ENCODE peak calls at places on chromosomes 12 and 14, in four cellular contexts. L is cardiac muscle cell, O is testis, R is uterus. J is an unnamed sample.

GRCh38 chr12:72388322-72388721 is 116.2 kb downstream of the TRHDE start:
- DNase-seq in L (no peak), O (no peak), R (no peak), J (no peak)

GRCh38 chr14:65832431-65833253 is 420.1 kb downstream of the FUT8 start:
- DNase-seq in L (peak; percentile 39), O (peak; percentile 36), R (no peak), J (no peak)

GRCh38 chr12:32051511-32052299 is 54.9 kb upstream of the BICD1 start:
- DNase-seq in L (peak; percentile 85), O (no peak), R (no peak), J (peak; percentile 38)

GRCh38 chr14:100850841-100851585 is 25.1 kb downstream of the MEG3 start:
- DNase-seq in L (peak; percentile 38), O (peak; percentile 76), R (peak; percentile 45), J (peak; percentile 81)

GRCh38 chr12:104280703-104281458 is 22.7 kb upstream of the EID3 start:
- DNase-seq in L (peak; percentile 91), O (no peak), R (no peak), J (peak; percentile 72)

GRCh38 chr14:90496379-90496778 is 99.5 kb downstream of the CALM1 start:
- DNase-seq in L (no peak), O (no peak), R (no peak), J (peak; percentile 12)

GRCh38 chr12:28257411-28257810 is 67.2 kb downstream of the CCDC91 start:
- DNase-seq in L (no peak), O (no peak), R (no peak), J (no peak)

GRCh38 chr12:91818236-91819131 is 327.2 kb downstream of the BTG1 start:
- DNase-seq in L (no peak), O (no peak), R (no peak), J (no peak)

GRCh38 chr12:132597333-132598283 is 12.8 kb downstream of the LRCOL1 start:
- DNase-seq in L (peak; percentile 87), O (no peak), R (peak; percentile 52), J (no peak)

GRCh38 chr12:43973993-43974392 is 138.1 kb downstream of the TMEM117 start:
- DNase-seq in L (no peak), O (no peak), R (no peak), J (no peak)

GRCh38 chr14:63852817-63853730 is at the start of gene SYNE2:
- DNase-seq in L (peak; percentile 86), O (peak; percentile 79), R (peak; percentile 79), J (peak; percentile 76)

GRCh38 chr12:130220361-130220760 is 58.1 kb downstream of the FZD10 start:
- DNase-seq in L (no peak), O (no peak), R (no peak), J (no peak)

GRCh38 chr14:89429206-89430091 is 12.4 kb upstream of the FOXN3 start:
- DNase-seq in L (no peak), O (no peak), R (peak; percentile 37), J (no peak)

GRCh38 chr12:13592063-13592942 is 389.1 kb downstream of the GRIN2B start:
- DNase-seq in L (peak; percentile 22), O (no peak), R (no peak), J (no peak)

GRCh38 chr12:93226356-93226755 is 151.4 kb upstream of the NUDT4 start:
- DNase-seq in L (no peak), O (no peak), R (no peak), J (no peak)

GRCh38 chr12:104896146-104896545 is 61.9 kb downstream of the SLC41A2 start:
- DNase-seq in L (no peak), O (no peak), R (no peak), J (no peak)

GRCh38 chr14:65506801-65507200 is 94.3 kb downstream of the FUT8 start:
- DNase-seq in L (no peak), O (no peak), R (no peak), J (no peak)

GRCh38 chr12:15625075-15625474 is 164.1 kb downstream of the EPS8 start:
- DNase-seq in L (no peak), O (no peak), R (no peak), J (no peak)

GRCh38 chr12:124464062-124464461 is 103.3 kb downstream of the NCOR2 start:
- DNase-seq in L (no peak), O (peak; percentile 69), R (no peak), J (no peak)

GRCh38 chr12:131850856-131851559 is 22.8 kb downstream of the MMP17 start:
- DNase-seq in L (no peak), O (no peak), R (no peak), J (peak; percentile 63)

GRCh38 chr14:30569216-30569902 is 10.4 kb downstream of the G2E3 start:
- DNase-seq in L (peak; percentile 25), O (no peak), R (no peak), J (no peak)

GRCh38 chr12:116366456-116366776 is 88.9 kb upstream of the MED13L start:
- DNase-seq in L (no peak), O (peak; percentile 34), R (no peak), J (no peak)

GRCh38 chr14:62667515-62667914 is 377.7 kb downstream of the KCNH5 start:
- DNase-seq in L (peak; percentile 1), O (no peak), R (no peak), J (no peak)

GRCh38 chr14:100383727-100384158 is 60.6 kb downstream of the SLC25A47 start:
- DNase-seq in L (peak; percentile 66), O (peak; percentile 81), R (peak; percentile 39), J (peak; percentile 64)

GRCh38 chr14:65927871-65928270 is 515.3 kb downstream of the FUT8 start:
- DNase-seq in L (no peak), O (no peak), R (no peak), J (no peak)

GRCh38 chr12:103301642-103302620 is 193.8 kb downstream of the C12orf42 start:
- DNase-seq in L (no peak), O (peak; percentile 22), R (no peak), J (no peak)

GRCh38 chr12:101795013-101795412 is 35.7 kb downstream of the GNPTAB start:
- DNase-seq in L (no peak), O (no peak), R (no peak), J (no peak)

GRCh38 chr12:88559772-88560171 is 20.5 kb downstream of the KITLG start:
- DNase-seq in L (no peak), O (no peak), R (no peak), J (no peak)
- H3K4me1 ChIP-seq in L (peaks cover 8% of the 10 kb centered on the region), O (peaks cover 2% of the 10 kb centered on the region), R (no peaks in the 10 kb centered on the region), J (no peaks in the 10 kb centered on the region)

GRCh38 chr12:113072136-113072535 is 15.6 kb downstream of the DTX1 start:
- DNase-seq in L (no peak), O (peak; percentile 30), R (no peak), J (no peak)
- H3K27ac ChIP-seq in L (no peak overlapping the region), O (peak overlapping the region; percentile 82), R (no peak overlapping the region), J (no peak overlapping the region)

GRCh38 chr12:262113-262512 is 523 bp downstream of the SLC6A13 start:
- DNase-seq in L (no peak), O (no peak), R (no peak), J (no peak)
- H3K4me3 ChIP-seq in L (no peak overlapping the region), O (no peak overlapping the region), R (no peak overlapping the region), J (no peak overlapping the region)

GRCh38 chr14:59213368-59214315 is 25.2 kb downstream of the DAAM1 start:
- DNase-seq in L (no peak), O (no peak), R (no peak), J (no peak)

GRCh38 chr14:59215757-59216156 is 27.3 kb downstream of the DAAM1 start:
- DNase-seq in L (no peak), O (no peak), R (no peak), J (no peak)

GRCh38 chr14:59217011-59217410 is 28.5 kb downstream of the DAAM1 start:
- DNase-seq in L (no peak), O (no peak), R (no peak), J (no peak)

GRCh38 chr14:59214702-59215302 is 26.3 kb downstream of the DAAM1 start:
- DNase-seq in L (no peak), O (no peak), R (no peak), J (no peak)

GRCh38 chr14:59215353-59215752 is 26.9 kb downstream of the DAAM1 start:
- DNase-seq in L (peak; percentile 67), O (peak; percentile 81), R (peak; percentile 77), J (peak; percentile 66)
- H3K4me1 ChIP-seq in L (peaks cover 48% of the 10 kb centered on the region), O (peaks cover 26% of the 10 kb centered on the region), R (no peaks in the 10 kb centered on the region), J (peaks cover 37% of the 10 kb centered on the region)

GRCh38 chr12:122501489-122501989 is 807 bp upstream of the ZCCHC8 start:
- DNase-seq in L (no peak), O (no peak), R (no peak), J (no peak)
- H3K27ac ChIP-seq in L (peak overlapping the region; percentile 98), O (no peak overlapping the region), R (peak overlapping the region; percentile 94), J (peak overlapping the region; percentile 97)

DNA sequence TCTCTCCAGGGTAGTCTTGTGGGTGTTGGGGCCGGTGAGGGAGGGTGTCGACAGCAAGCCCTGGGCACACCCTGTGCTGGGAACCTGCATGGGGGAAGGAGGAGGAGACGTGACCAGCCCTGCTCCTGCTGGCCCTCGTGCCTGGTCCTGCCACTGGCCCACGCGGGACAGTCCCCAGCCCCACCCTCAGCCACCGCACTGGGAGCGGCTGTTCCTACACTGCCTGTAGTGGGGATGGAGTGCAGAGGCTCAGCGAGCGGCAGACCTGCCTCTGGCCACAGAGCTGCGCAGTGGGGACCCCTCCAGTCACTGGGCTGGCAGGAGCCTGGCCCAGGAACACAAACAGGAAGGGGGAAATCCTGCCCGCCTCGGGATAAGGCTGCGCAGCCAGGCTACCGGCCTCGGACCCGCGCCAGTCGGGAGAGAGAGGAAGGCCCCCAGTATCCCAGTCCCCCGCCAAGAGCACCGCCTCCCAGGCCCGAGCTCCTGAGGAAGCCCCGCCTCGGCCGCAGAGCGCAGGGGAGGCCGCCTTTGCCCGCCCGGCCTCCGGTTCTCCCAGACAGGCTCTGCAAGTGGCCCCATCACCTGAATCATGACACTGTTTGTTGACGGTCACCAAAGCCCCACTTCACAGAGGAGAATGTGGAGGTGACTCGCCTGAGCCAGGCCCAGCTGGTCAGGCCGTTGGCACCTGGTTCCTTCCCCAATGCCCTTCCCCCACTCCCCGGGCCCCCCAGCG is 10.6 kb downstream of the AHNAK2 start:
- DNase-seq in L (peak; percentile 62), O (no peak), R (peak; percentile 73), J (peak; percentile 14)
- H3K4me3 ChIP-seq in L (no peak overlapping the region), O (no peak overlapping the region), R (peak overlapping the region; percentile 38), J (peak overlapping the region; percentile 42)

DNA sequence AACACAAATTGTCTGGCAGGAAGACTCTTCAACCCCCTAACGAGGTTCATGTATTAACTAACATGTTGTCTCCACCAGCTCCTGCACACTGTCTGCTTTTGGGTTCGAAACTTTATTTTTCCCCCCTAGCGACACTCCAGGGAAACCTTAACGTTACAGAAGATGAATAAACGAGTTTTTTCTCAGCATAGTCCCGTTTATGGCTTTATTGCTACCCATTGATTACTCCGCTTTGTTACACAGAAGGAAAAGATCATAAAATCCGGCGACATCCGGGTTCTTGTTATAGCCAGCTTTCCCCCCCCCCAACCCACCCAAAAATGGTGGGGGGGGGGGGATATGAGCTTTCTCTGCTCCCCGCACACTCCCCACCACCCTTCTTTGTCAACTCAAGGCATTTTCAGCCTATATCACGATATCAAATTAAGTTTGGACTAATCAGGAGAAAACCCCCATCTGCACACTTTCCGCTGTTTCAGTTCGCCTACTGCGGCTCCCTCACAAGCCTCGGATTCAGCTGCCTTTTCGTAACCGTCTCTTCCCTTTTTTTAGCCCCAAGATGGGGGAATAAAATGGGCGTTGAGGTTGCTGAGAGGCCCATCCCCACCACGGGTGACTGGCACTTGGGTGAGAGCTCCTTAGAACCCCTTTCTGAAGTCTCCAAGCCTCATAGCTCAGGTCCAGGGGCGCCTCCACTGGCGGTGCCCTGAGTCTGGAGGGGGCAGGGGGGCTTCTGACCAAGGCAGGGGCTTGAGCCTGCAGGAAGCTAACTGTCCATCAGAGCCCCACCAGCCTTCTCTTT is 1.4 kb upstream of the HOXC6 start:
- DNase-seq in L (no peak), O (no peak), R (no peak), J (no peak)
- H3K4me1 ChIP-seq in L (no peaks in the 10 kb centered on the region), O (peaks cover 29% of the 10 kb centered on the region), R (no peaks in the 10 kb centered on the region), J (peaks cover 6% of the 10 kb centered on the region)

J was measured in adrenal gland.